ENCODE peak calls at places on chromosomes 16 and 17, in nine cellular contexts. I, R, A, Q, O, Y, C, U and N are unnamed samples.

GRCh38 chr16:57822861-57823260 is 20.6 kb upstream of the KIFC3 start:
- DNase-seq in I (no peak), R (no peak), A (no peak), Q (no peak), O (no peak), Y (no peak), C (no peak), U (no peak), N (no peak)

GRCh38 chr16:62955033-62955349 is 918.8 kb upstream of the CDH8 start:
- DNase-seq in I (no peak), R (no peak), A (no peak), Q (no peak), O (no peak), Y (no peak), C (no peak), U (no peak), N (no peak)

GRCh38 chr16:50699345-50700159 is 6.1 kb downstream of the NOD2 start:
- DNase-seq in I (peak), R (no peak), A (no peak), Q (peak), O (no peak), Y (no peak), C (no peak), U (no peak), N (no peak)

GRCh38 chr17:63816669-63817068 is 10.6 kb upstream of the PSMC5 start:
- DNase-seq in I (no peak), R (no peak), A (no peak), Q (no peak), O (no peak), Y (no peak), C (no peak), U (no peak), N (no peak)

GRCh38 chr17:27805520-27806146 is 5.3 kb upstream of the NOS2 start:
- DNase-seq in I (peak), R (peak), A (peak), Q (peak), O (peak), Y (peak), C (peak), U (peak), N (peak)

GRCh38 chr16:8859913-8860881 is 8.6 kb downstream of the CARHSP1 start:
- DNase-seq in I (no peak), R (no peak), A (peak), Q (peak), O (no peak), Y (peak), C (no peak), U (peak), N (peak)

GRCh38 chr17:55909776-55910175 is 158.9 kb downstream of the PCTP start:
- DNase-seq in I (no peak), R (no peak), A (no peak), Q (no peak), O (no peak), Y (no peak), C (no peak), U (no peak), N (no peak)

GRCh38 chr17:37797206-37797605 is 52.3 kb upstream of the HNF1B start:
- DNase-seq in I (no peak), R (no peak), A (no peak), Q (no peak), O (no peak), Y (no peak), C (no peak), U (no peak), N (no peak)

GRCh38 chr17:48624544-48625501 is 1.3 kb downstream of the HOXB9 start:
- DNase-seq in I (no peak), R (peak), A (no peak), Q (no peak), O (no peak), Y (no peak), C (no peak), U (no peak), N (peak)

GRCh38 chr16:68082596-68083238 is 2.5 kb upstream of the NFATC3 start:
- DNase-seq in I (no peak), R (no peak), A (no peak), Q (no peak), O (no peak), Y (no peak), C (no peak), U (no peak), N (no peak)

GRCh38 chr16:591892-592517 is 2.1 kb downstream of the RAB40C start:
- DNase-seq in I (no peak), R (no peak), A (peak), Q (no peak), O (no peak), Y (no peak), C (no peak), U (no peak), N (no peak)

GRCh38 chr16:78866556-78866955 is 734.0 kb downstream of the MAF start:
- DNase-seq in I (no peak), R (no peak), A (no peak), Q (no peak), O (peak), Y (no peak), C (no peak), U (no peak), N (peak)

GRCh38 chr16:89191033-89191900 is 9.1 kb downstream of the SLC22A31 start:
- DNase-seq in I (no peak), R (peak), A (peak), Q (no peak), O (no peak), Y (no peak), C (no peak), U (no peak), N (peak)

GRCh38 chr17:8832711-8833352 is 33.7 kb upstream of the MFSD6L start:
- DNase-seq in I (peak), R (peak), A (peak), Q (no peak), O (no peak), Y (no peak), C (no peak), U (no peak), N (no peak)

GRCh38 chr17:8117980-8118768 is at the start of gene ALOXE3:
- DNase-seq in I (no peak), R (peak), A (no peak), Q (peak), O (peak), Y (peak), C (no peak), U (peak), N (peak)

GRCh38 chr16:2150418-2151187 is 2.2 kb downstream of the RAB26 start:
- DNase-seq in I (no peak), R (peak), A (no peak), Q (peak), O (no peak), Y (no peak), C (no peak), U (peak), N (peak)

GRCh38 chr17:40675905-40676304 is 10.9 kb upstream of the KRT222 start:
- DNase-seq in I (no peak), R (no peak), A (no peak), Q (no peak), O (no peak), Y (no peak), C (no peak), U (no peak), N (no peak)

GRCh38 chr17:48925991-48926342 is 17.8 kb downstream of the UBE2Z start:
- DNase-seq in I (no peak), R (no peak), A (no peak), Q (no peak), O (no peak), Y (no peak), C (no peak), U (no peak), N (no peak)

GRCh38 chr16:22075776-22076175 is 16.6 kb upstream of the VWA3A start:
- DNase-seq in I (no peak), R (no peak), A (no peak), Q (no peak), O (no peak), Y (no peak), C (no peak), U (no peak), N (no peak)

GRCh38 chr16:55434000-55434399 is 45.0 kb upstream of the MMP2 start:
- DNase-seq in I (no peak), R (no peak), A (no peak), Q (no peak), O (no peak), Y (no peak), C (no peak), U (no peak), N (no peak)

GRCh38 chr17:40113110-40113960 is 8.4 kb upstream of the MSL1 start:
- DNase-seq in I (peak), R (peak), A (peak), Q (peak), O (peak), Y (peak), C (peak), U (peak), N (peak)

GRCh38 chr16:30724641-30725464 is 23.4 kb upstream of the PHKG2 start:
- DNase-seq in I (no peak), R (no peak), A (peak), Q (no peak), O (no peak), Y (no peak), C (no peak), U (no peak), N (peak)

GRCh38 chr17:18142417-18142816 is 33.9 kb downstream of the MYO15A start:
- DNase-seq in I (no peak), R (no peak), A (no peak), Q (no peak), O (no peak), Y (no peak), C (no peak), U (no peak), N (no peak)

GRCh38 chr16:4323071-4323844 is 7.4 kb downstream of the GLIS2 start:
- DNase-seq in I (no peak), R (no peak), A (peak), Q (no peak), O (peak), Y (no peak), C (no peak), U (peak), N (no peak)

GRCh38 chr16:52435573-52435972 is 111.4 kb downstream of the TOX3 start:
- DNase-seq in I (no peak), R (peak), A (no peak), Q (no peak), O (no peak), Y (no peak), C (no peak), U (no peak), N (no peak)

GRCh38 chr17:77320046-77320445 is 179.3 kb downstream of the SEC14L1 start:
- DNase-seq in I (no peak), R (no peak), A (peak), Q (peak), O (no peak), Y (peak), C (no peak), U (no peak), N (peak)

GRCh38 chr17:51598824-51599223 is 338.5 kb downstream of the UTP18 start:
- DNase-seq in I (no peak), R (no peak), A (no peak), Q (no peak), O (no peak), Y (no peak), C (no peak), U (no peak), N (no peak)

GRCh38 chr17:79237448-79238053 is 162.9 kb downstream of the ENGASE start:
- DNase-seq in I (no peak), R (no peak), A (no peak), Q (no peak), O (no peak), Y (no peak), C (no peak), U (no peak), N (no peak)

GRCh38 chr17:41523787-41524186 is 4.3 kb downstream of the KRT19 start:
- DNase-seq in I (no peak), R (no peak), A (no peak), Q (no peak), O (no peak), Y (no peak), C (no peak), U (peak), N (peak)

GRCh38 chr16:73390936-73391335 is 343.0 kb upstream of the ZFHX3 start:
- DNase-seq in I (no peak), R (no peak), A (no peak), Q (no peak), O (no peak), Y (no peak), C (peak), U (no peak), N (no peak)

GRCh38 chr17:9054146-9054545 is 32.8 kb downstream of the NTN1 start:
- DNase-seq in I (no peak), R (peak), A (no peak), Q (no peak), O (no peak), Y (no peak), C (no peak), U (no peak), N (no peak)

GRCh38 chr16:49483251-49483650 is 109.6 kb downstream of the C16orf78 start:
- DNase-seq in I (no peak), R (no peak), A (peak), Q (no peak), O (no peak), Y (no peak), C (no peak), U (no peak), N (no peak)

GRCh38 chr17:5122586-5123342 is 6.9 kb downstream of the USP6 start:
- DNase-seq in I (no peak), R (peak), A (peak), Q (no peak), O (no peak), Y (peak), C (peak), U (peak), N (no peak)